ENCODE peak calls at places on chromosomes 4 and X, in nine cellular contexts. P, I, N, E, L, T, J, A and M are unnamed samples.

GRCh38 chrX:40174594-40175415 is 77.0 kb upstream of the BCOR start:
- DNase-seq in P (peak), I (no peak), N (no peak), E (peak), L (peak), T (no peak), J (no peak), A (peak), M (no peak)

GRCh38 chrX:39397561-39398200 is 596.4 kb downstream of the MID1IP1 start:
- DNase-seq in P (no peak), I (no peak), N (no peak), E (no peak), L (no peak), T (no peak), J (no peak), A (no peak), M (no peak)

GRCh38 chr4:103046416-103047290 is 27.1 kb upstream of the SLC9B1 start:
- DNase-seq in P (peak), I (peak), N (no peak), E (peak), L (peak), T (peak), J (no peak), A (no peak), M (no peak)

GRCh38 chrX:49977319-49978090 is 55.1 kb downstream of the CLCN5 start:
- DNase-seq in P (no peak), I (no peak), N (no peak), E (no peak), L (no peak), T (no peak), J (no peak), A (no peak), M (no peak)

GRCh38 chr4:184028571-184028996 is 123.5 kb downstream of the STOX2 start:
- DNase-seq in P (no peak), I (no peak), N (no peak), E (peak), L (no peak), T (no peak), J (no peak), A (no peak), M (no peak)

GRCh38 chrX:23389196-23389792 is 54.6 kb downstream of the PTCHD1 start:
- DNase-seq in P (no peak), I (no peak), N (no peak), E (no peak), L (no peak), T (no peak), J (no peak), A (no peak), M (no peak)

GRCh38 chrX:153930011-153930910 is 4.2 kb upstream of the ARHGAP4 start:
- DNase-seq in P (no peak), I (no peak), N (no peak), E (no peak), L (no peak), T (no peak), J (no peak), A (no peak), M (no peak)

GRCh38 chr4:15479089-15479912 is 9.6 kb downstream of the CC2D2A start:
- DNase-seq in P (no peak), I (peak), N (no peak), E (peak), L (peak), T (peak), J (no peak), A (peak), M (peak)

GRCh38 chr4:122687450-122688121 is 44.9 kb upstream of the BBS12 start:
- DNase-seq in P (no peak), I (no peak), N (no peak), E (no peak), L (no peak), T (no peak), J (no peak), A (no peak), M (no peak)

GRCh38 chrX:53223955-53224859 is 800 bp downstream of the KDM5C start:
- DNase-seq in P (peak), I (peak), N (no peak), E (no peak), L (no peak), T (peak), J (no peak), A (no peak), M (peak)

GRCh38 chr4:19776021-19776459 is 475.7 kb upstream of the SLIT2 start:
- DNase-seq in P (no peak), I (peak), N (no peak), E (no peak), L (no peak), T (peak), J (no peak), A (no peak), M (peak)

GRCh38 chr4:55312491-55313101 is 33.4 kb upstream of the SRD5A3 start:
- DNase-seq in P (peak), I (peak), N (no peak), E (peak), L (peak), T (peak), J (no peak), A (peak), M (no peak)

GRCh38 chrX:109826954-109827708 is 94.1 kb upstream of the ACSL4 start:
- DNase-seq in P (no peak), I (no peak), N (no peak), E (no peak), L (no peak), T (peak), J (no peak), A (no peak), M (no peak)

GRCh38 chrX:38220024-38220935 is at the start of gene SRPX:
- DNase-seq in P (peak), I (peak), N (no peak), E (peak), L (no peak), T (peak), J (peak), A (peak), M (no peak)

GRCh38 chr4:154119317-154119716 is 330.4 kb upstream of the SFRP2 start:
- DNase-seq in P (no peak), I (no peak), N (no peak), E (no peak), L (no peak), T (no peak), J (no peak), A (no peak), M (no peak)

GRCh38 chrX:139932077-139932900 is 564 bp downstream of the ATP11C start:
- DNase-seq in P (peak), I (no peak), N (peak), E (peak), L (peak), T (peak), J (peak), A (peak), M (peak)

GRCh38 chr4:90317785-90318184 is 190.6 kb downstream of the CCSER1 start:
- DNase-seq in P (no peak), I (peak), N (no peak), E (no peak), L (no peak), T (peak), J (no peak), A (no peak), M (peak)

DNA sequence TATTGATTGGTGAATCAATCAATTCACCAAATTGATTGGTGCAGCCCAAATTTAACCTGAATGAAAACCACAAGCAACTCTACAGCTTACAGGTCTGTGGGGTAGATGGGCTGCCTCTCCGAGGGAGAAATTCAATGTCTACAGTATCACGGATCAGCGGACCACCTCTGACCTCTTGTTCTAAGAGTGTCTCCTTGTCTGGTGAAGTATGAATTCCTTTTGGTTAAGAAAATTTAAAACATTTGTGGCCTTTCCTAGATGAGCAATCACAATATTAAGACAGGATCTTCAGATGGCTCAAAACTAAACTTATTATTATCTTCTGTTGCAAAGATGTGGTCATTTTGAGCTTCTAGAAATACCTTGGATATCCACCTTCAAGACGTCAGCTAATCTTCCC is 153.3 kb downstream of the IL15 start:
- DNase-seq in P (no peak), I (no peak), N (no peak), E (no peak), L (no peak), T (no peak), J (no peak), A (no peak), M (no peak)
- TF ChIP-seq POLR2A in P (no peak), I (no peak), N (no peak), E (no peak), L (no peak), T (no peak), J (no peak), A (no peak), M (no peak)

DNA sequence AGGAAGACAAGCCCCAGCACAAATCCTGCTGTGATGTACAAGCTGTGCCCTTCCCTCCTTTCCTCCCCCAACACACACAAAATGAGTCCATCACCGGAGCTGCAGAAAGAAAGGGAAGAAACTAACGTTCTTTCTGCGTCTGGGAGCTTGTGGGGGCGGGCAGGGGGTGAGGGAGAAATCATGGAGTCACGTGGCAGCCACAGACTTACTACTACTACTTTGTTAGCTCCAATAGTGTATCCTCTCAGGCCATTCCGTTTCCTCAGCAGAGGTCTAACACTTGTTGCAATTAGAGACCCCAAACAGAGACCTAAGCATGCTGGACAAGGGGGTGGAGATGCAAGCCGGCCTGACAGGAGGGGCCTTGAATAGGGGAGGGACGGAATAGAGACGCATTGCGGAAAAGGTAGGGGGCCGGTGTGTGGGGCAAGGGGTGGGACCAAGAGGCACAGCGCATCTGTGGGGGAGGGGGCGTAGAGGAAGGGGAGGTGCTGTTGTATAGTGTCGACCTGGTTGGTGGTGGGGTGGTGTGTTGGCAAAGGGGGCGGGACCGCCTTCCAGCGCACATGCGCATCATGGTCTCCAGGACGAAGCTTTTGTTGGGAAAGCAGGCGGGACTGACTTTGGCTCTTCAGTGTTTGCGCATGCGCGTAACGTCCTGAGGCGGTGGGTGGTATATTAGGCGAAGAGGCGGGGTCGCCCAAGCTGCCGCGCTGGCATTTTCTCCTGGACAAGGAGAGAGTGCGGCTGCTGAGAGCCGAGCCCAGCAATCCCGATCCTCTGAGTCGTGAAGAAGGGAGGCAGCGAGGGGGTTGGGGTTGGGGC is at the start of gene MAGED1:
- DNase-seq in P (peak), I (no peak), N (peak), E (peak), L (peak), T (peak), J (peak), A (peak), M (peak)
- TF ChIP-seq POLR2A in P (peak), I (no peak), N (peak), E (no peak), L (no peak), T (peak), J (no peak), A (no peak), M (peak)

GRCh38 chr4:929970-930625 is 2.0 kb downstream of the GAK start:
- DNase-seq in P (no peak), I (no peak), N (no peak), E (peak), L (peak), T (peak), J (peak), A (no peak), M (no peak)

GRCh38 chr4:931194-931959 is 739 bp downstream of the GAK start:
- DNase-seq in P (peak), I (no peak), N (no peak), E (peak), L (peak), T (peak), J (peak), A (no peak), M (peak)

GRCh38 chr4:932713-933070 is 432 bp downstream of the TMEM175 start:
- DNase-seq in P (no peak), I (no peak), N (no peak), E (no peak), L (peak), T (peak), J (peak), A (no peak), M (no peak)

GRCh38 chr4:930827-931193 is 1.3 kb downstream of the GAK start:
- DNase-seq in P (peak), I (no peak), N (no peak), E (peak), L (peak), T (no peak), J (peak), A (no peak), M (no peak)

GRCh38 chr4:931960-932712 is at the start of the genes GAK and TMEM175:
- DNase-seq in P (peak), I (peak), N (peak), E (peak), L (peak), T (peak), J (peak), A (peak), M (peak)
- TF ChIP-seq POLR2A in P (peak), I (peak), N (peak), E (peak), L (peak), T (peak), J (peak), A (peak), M (peak)

DNA sequence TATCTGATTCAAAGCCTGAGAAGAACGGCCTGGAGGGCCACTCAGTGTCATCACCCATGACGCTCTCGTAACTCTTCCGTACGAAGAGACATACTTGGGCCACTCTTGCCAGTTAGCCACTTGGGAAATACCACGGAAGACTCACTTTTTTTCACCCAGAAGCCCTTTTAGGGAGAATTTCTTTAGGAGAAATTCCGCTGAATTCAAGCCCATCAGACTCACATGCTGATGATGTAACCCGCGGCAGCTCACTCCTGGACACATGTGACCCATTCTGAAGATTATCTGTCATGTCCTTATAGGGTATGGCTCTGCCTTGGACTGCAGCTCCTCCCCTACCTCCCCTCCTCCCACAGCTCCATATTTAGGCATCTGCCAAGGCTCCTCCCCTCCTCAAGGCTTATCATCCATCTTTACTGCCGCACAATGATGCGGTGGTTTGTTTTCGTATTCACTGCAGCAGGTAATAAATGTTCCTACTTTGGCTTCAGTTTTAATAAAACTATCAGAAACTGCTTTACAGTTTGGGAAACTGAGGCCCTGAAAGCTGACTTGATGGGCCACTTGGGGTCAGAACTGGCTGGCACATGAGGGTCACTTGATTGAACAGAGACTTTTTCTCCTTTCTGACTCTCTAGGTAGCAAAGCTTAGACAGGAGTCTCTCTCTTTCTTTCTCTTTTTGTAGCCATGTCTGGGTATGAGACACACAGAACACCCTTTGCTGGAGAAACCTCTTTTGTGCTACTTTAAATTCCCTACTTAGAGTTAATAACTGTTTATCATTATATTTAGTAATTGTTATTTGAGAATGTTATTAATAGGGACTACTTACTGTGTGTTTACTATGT is 42.1 kb downstream of the RHOH start:
- DNase-seq in P (peak), I (no peak), N (no peak), E (peak), L (peak), T (no peak), J (no peak), A (no peak), M (no peak)
- TF ChIP-seq POLR2A in P (no peak), I (no peak), N (no peak), E (no peak), L (no peak), T (no peak), J (no peak), A (no peak), M (no peak)

DNA sequence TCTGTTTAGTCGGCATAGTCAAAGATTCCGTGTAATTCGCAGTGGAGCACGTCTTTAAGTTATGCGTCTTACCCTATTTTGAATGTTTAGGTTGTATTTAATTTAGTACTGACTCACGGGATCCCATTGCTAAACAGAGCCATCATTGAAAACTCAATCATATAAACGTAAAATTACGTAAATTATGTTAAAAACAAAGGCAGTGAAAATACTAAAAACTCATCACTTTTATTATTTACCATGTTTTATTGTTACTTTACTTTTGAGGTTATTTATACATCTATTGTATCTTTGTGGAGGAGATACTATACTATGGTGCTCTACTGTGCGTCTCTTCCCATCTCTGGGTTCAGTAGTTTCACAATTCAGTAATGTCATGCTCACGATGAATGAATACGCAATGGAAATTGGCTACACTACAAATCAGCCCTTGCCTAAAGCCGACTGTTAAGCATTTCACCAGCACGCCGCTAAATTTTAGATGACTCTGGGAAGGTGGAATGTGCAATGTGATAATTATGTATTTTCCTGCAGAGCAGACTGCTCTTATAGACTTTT is 944 bp downstream of the FUNDC2 start:
- DNase-seq in P (no peak), I (peak), N (no peak), E (peak), L (no peak), T (peak), J (no peak), A (no peak), M (no peak)
- TF ChIP-seq POLR2A in P (peak), I (no peak), N (no peak), E (no peak), L (no peak), T (peak), J (peak), A (no peak), M (no peak)

GRCh38 chr4:123936615-123937014 is 540.0 kb downstream of the SPRY1 start:
- DNase-seq in P (no peak), I (no peak), N (no peak), E (no peak), L (no peak), T (no peak), J (no peak), A (no peak), M (no peak)
- TF ChIP-seq POLR2A in P (no peak), I (no peak), N (no peak), E (no peak), L (no peak), T (no peak), J (no peak), A (no peak), M (no peak)

DNA sequence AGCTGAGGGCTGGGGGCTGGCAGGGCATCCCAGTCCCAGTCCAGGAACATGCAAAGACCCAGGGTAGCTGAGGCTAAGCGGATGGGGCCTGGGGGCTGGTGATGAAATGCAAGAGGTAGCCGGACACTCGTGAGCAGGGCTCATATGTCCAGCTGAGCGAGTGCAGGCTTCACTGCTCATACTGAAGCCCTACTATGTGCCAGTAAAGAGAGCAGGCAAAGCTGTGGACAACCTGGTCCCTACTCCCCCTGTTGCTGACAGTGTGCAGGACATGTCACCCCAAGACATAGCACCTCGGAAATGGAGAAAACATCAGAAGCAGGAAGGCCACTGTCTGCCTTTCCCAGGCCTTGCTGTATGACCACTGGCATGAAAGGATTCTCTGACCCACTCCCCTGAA is 122.4 kb upstream of the STX18 start:
- DNase-seq in P (no peak), I (no peak), N (no peak), E (no peak), L (no peak), T (no peak), J (no peak), A (no peak), M (no peak)
- TF ChIP-seq POLR2A in P (no peak), I (no peak), N (no peak), E (no peak), L (no peak), T (no peak), J (no peak), A (no peak), M (no peak)

GRCh38 chr4:124433500-124433899 is 279.0 kb downstream of the ANKRD50 start:
- DNase-seq in P (no peak), I (no peak), N (no peak), E (no peak), L (no peak), T (no peak), J (no peak), A (no peak), M (no peak)

GRCh38 chr4:124433044-124433443 is 279.5 kb downstream of the ANKRD50 start:
- DNase-seq in P (no peak), I (no peak), N (no peak), E (no peak), L (no peak), T (no peak), J (no peak), A (no peak), M (no peak)

GRCh38 chr4:124437853-124438495 is 274.6 kb downstream of the ANKRD50 start:
- DNase-seq in P (peak), I (no peak), N (no peak), E (no peak), L (peak), T (no peak), J (no peak), A (no peak), M (no peak)

GRCh38 chr4:124432500-124432899 is 280.0 kb downstream of the ANKRD50 start:
- DNase-seq in P (no peak), I (no peak), N (no peak), E (no peak), L (no peak), T (peak), J (no peak), A (no peak), M (no peak)

GRCh38 chr4:124435276-124435675 is 277.3 kb downstream of the ANKRD50 start:
- DNase-seq in P (no peak), I (no peak), N (no peak), E (no peak), L (no peak), T (no peak), J (no peak), A (no peak), M (no peak)
- TF ChIP-seq POLR2A in P (no peak), I (no peak), N (no peak), E (no peak), L (no peak), T (no peak), J (no peak), A (no peak), M (no peak)

GRCh38 chrX:10622197-10622596 is 1.8 kb upstream of the MID1 start:
- DNase-seq in P (no peak), I (no peak), N (no peak), E (no peak), L (no peak), T (peak), J (no peak), A (no peak), M (no peak)

GRCh38 chrX:10617964-10618342 is 2.4 kb downstream of the MID1 start:
- DNase-seq in P (no peak), I (no peak), N (no peak), E (no peak), L (no peak), T (peak), J (no peak), A (no peak), M (no peak)

GRCh38 chrX:10619311-10620015 is 922 bp downstream of the MID1 start:
- DNase-seq in P (no peak), I (no peak), N (no peak), E (no peak), L (no peak), T (no peak), J (no peak), A (no peak), M (no peak)

GRCh38 chrX:10618911-10619310 is 1.5 kb downstream of the MID1 start:
- DNase-seq in P (no peak), I (no peak), N (no peak), E (no peak), L (no peak), T (no peak), J (no peak), A (no peak), M (no peak)

GRCh38 chrX:10620121-10620699 is at the start of gene MID1:
- DNase-seq in P (peak), I (peak), N (peak), E (no peak), L (peak), T (peak), J (peak), A (peak), M (no peak)
- TF ChIP-seq POLR2A in P (peak), I (no peak), N (no peak), E (no peak), L (peak), T (peak), J (no peak), A (no peak), M (no peak)